ENCODE peak calls at places on chromosomes 11 and 22, in ten cellular contexts. V, P, A, B, R, U, Z, O, S and E are unnamed samples.

GRCh38 chr22:43131773-43132501 is 11.3 kb downstream of the MCAT start:
- DNase-seq in R (peak; percentile 23), A (no peak), U (no peak), Z (no peak), S (no peak), B (no peak), O (no peak), V (no peak), P (no peak), E (no peak)

GRCh38 chr11:33582636-33583325 is 117.8 kb downstream of the C11orf91 start:
- DNase-seq in P (no peak), R (no peak), S (no peak), O (no peak), U (no peak), B (no peak), Z (no peak), V (no peak), A (no peak), E (no peak)

GRCh38 chr11:70476669-70477068 is 78.3 kb downstream of the CTTN start:
- DNase-seq in Z (no peak), U (no peak), S (no peak), P (no peak), V (no peak), R (no peak), B (no peak), O (no peak), A (no peak), E (no peak)

GRCh38 chr11:15278129-15278528 is 163.4 kb downstream of the INSC start:
- DNase-seq in R (no peak), P (no peak), O (no peak), Z (no peak), S (no peak), A (peak; percentile 28), U (no peak), B (no peak), V (no peak), E (no peak)

GRCh38 chr11:68470304-68470811 is 9.8 kb downstream of the PPP6R3 start:
- DNase-seq in O (no peak), S (no peak), A (no peak), Z (no peak), V (no peak), B (no peak), U (no peak), R (no peak), P (no peak), E (no peak)

GRCh38 chr22:33787645-33788456 is 132.4 kb downstream of the LARGE1 start:
- DNase-seq in A (no peak), O (no peak), B (no peak), V (no peak), U (no peak), Z (no peak), R (no peak), P (no peak), S (no peak), E (no peak)

GRCh38 chr11:110196241-110196754 is 100.1 kb downstream of the RDX start:
- DNase-seq in R (peak; percentile 45), V (no peak), P (no peak), O (no peak), Z (no peak), U (no peak), S (no peak), A (peak; percentile 17), B (no peak), E (no peak)

GRCh38 chr11:11725438-11725837 is 103.6 kb upstream of the GALNT18 start:
- DNase-seq in B (no peak), Z (no peak), R (no peak), P (no peak), S (no peak), V (no peak), A (no peak), O (no peak), U (no peak), E (no peak)

GRCh38 chr11:1051356-1052132 is 15.0 kb upstream of the MUC6 start:
- DNase-seq in V (no peak), S (no peak), B (peak; percentile 42), P (no peak), U (no peak), R (no peak), Z (no peak), A (no peak), O (no peak), E (no peak)

GRCh38 chr11:34632105-34632780 is 11.3 kb downstream of the EHF start:
- DNase-seq in V (peak; percentile 67), S (peak; percentile 39), Z (peak; percentile 76), B (no peak), P (no peak), U (no peak), O (no peak), R (no peak), A (peak; percentile 39), E (no peak)

GRCh38 chr11:69799582-69799981 is 19.6 kb downstream of the FGF3 start:
- DNase-seq in R (peak; percentile 18), U (no peak), A (no peak), Z (no peak), O (no peak), P (no peak), S (peak; percentile 37), V (no peak), B (no peak), E (no peak)

GRCh38 chr11:99973993-99974392 is 713.1 kb upstream of the ARHGAP42 start:
- DNase-seq in V (no peak), S (no peak), A (peak; percentile 48), P (no peak), Z (no peak), O (no peak), R (no peak), B (no peak), U (no peak), E (no peak)

GRCh38 chr11:74330065-74330858 is 18.8 kb upstream of the P4HA3 start:
- DNase-seq in P (no peak), R (peak; percentile 87), O (no peak), A (no peak), V (no peak), S (no peak), B (no peak), U (no peak), Z (no peak), E (no peak)

GRCh38 chr11:132595711-132596111 is 936.6 kb downstream of the OPCML start:
- DNase-seq in A (no peak), V (no peak), R (no peak), O (peak; percentile 21), U (no peak), P (no peak), S (no peak), Z (no peak), B (no peak), E (no peak)

GRCh38 chr11:104705475-104706195 is 192.6 kb downstream of the CASP12 start:
- DNase-seq in S (no peak), Z (peak; percentile 21), U (no peak), R (peak; percentile 63), A (peak; percentile 5), P (peak; percentile 10), V (peak; percentile 30), O (no peak), B (no peak), E (peak; percentile 63)

GRCh38 chr22:27581688-27582087 is 219.9 kb downstream of the MN1 start:
- DNase-seq in B (peak; percentile 95), A (peak; percentile 56), S (no peak), V (peak; percentile 41), P (peak; percentile 91), Z (no peak), O (no peak), R (no peak), U (peak; percentile 48), E (no peak)

GRCh38 chr11:124812876-124813275 is 12.7 kb upstream of the MSANTD2 start:
- DNase-seq in Z (no peak), P (no peak), U (no peak), R (peak; percentile 55), S (no peak), V (no peak), O (no peak), B (no peak), A (no peak), E (no peak)

DNA sequence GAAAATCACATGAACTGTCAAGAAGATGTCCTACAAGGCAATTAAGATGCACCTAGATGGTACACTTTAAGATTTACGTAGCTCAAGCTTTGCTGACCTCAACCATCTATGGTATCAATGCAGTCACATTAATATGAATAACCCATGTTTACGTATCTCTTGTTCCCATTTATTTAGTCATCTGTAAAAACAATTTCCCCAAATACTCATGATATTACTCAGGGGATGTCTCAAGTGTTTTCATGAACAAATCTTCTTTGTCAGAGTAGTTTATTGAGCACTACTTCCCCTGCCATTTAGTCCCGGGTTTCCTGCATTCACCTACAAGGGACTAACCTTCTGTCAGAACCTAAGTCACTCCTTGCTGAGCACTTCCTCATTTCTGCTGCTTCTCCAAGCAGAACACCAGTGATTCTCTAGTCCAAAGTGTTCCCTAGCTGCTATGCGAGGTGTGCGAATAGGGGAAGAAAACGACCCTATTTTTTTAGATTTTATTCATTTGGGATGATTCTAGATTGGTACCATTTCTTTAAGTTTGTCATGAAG is 554.3 kb upstream of the LRRC4C start:
- DNase-seq in A (no peak), U (no peak), P (no peak), O (no peak), B (no peak), S (no peak), Z (no peak), V (no peak), R (no peak), E (no peak)
- H3K9me3 ChIP-seq in A (no peaks in the 10 kb centered on the region), U (peaks cover 12% of the 10 kb centered on the region), P (no peaks in the 10 kb centered on the region), O (no peaks in the 10 kb centered on the region), B (no peaks in the 10 kb centered on the region), S (no peaks in the 10 kb centered on the region), Z (no peaks in the 10 kb centered on the region), V (no peaks in the 10 kb centered on the region), R (no peaks in the 10 kb centered on the region), E (no peaks in the 10 kb centered on the region)

GRCh38 chr22:49660321-49660720 is 167.4 kb downstream of the BRD1 start:
- DNase-seq in V (no peak), B (peak; percentile 52), P (no peak), Z (no peak), R (no peak), A (no peak), S (no peak), O (no peak), U (no peak), E (no peak)
- H3K9me3 ChIP-seq in V (no peaks in the 10 kb centered on the region), B (no peaks in the 10 kb centered on the region), P (no peaks in the 10 kb centered on the region), Z (no peaks in the 10 kb centered on the region), R (no peaks in the 10 kb centered on the region), A (no peaks in the 10 kb centered on the region), S (no peaks in the 10 kb centered on the region), O (no peaks in the 10 kb centered on the region), U (peaks cover 82% of the 10 kb centered on the region), E (no peaks in the 10 kb centered on the region)

DNA sequence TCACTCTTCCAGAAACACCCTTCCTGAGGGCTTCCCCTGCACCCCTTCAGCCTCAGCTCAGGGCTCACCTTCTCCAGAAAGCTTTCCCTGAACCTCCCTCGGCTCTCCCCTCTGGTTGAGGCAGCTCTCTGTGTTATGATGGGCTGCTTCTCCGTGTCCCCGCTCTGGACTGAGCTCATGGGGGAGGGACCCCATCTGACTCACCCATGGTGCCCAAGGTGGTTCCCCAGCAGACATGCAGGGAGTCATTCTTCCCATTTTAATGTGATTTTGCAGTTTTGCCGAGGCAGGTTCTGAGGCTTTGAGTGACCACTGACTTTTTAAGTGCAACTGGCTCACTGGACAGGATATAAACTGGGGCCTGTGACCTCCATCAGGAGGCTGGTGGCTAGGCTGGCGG is 495.1 kb downstream of the TBC1D22A start:
- DNase-seq in Z (no peak), B (no peak), R (no peak), A (no peak), P (no peak), S (no peak), V (no peak), U (no peak), O (no peak), E (no peak)
- H3K9me3 ChIP-seq in Z (no peaks in the 10 kb centered on the region), B (peaks cover 5% of the 10 kb centered on the region), R (no peaks in the 10 kb centered on the region), A (peaks cover 5% of the 10 kb centered on the region), P (peaks cover 15% of the 10 kb centered on the region), S (peaks cover 5% of the 10 kb centered on the region), V (no peaks in the 10 kb centered on the region), U (no peaks in the 10 kb centered on the region), O (peaks cover 3% of the 10 kb centered on the region), E (no peaks in the 10 kb centered on the region)

GRCh38 chr11:25928076-25928475 is 403.9 kb upstream of the ANO3 start:
- DNase-seq in V (no peak), A (no peak), Z (no peak), S (no peak), U (peak; percentile 3), B (no peak), P (no peak), O (no peak), R (no peak), E (no peak)
- H3K9me3 ChIP-seq in V (no peaks in the 10 kb centered on the region), A (no peaks in the 10 kb centered on the region), Z (no peaks in the 10 kb centered on the region), S (no peaks in the 10 kb centered on the region), U (no peaks in the 10 kb centered on the region), B (no peaks in the 10 kb centered on the region), P (peaks cover 29% of the 10 kb centered on the region), O (no peaks in the 10 kb centered on the region), R (no peaks in the 10 kb centered on the region), E (no peaks in the 10 kb centered on the region)